ENCODE peak calls at places on chromosome 22, in ten cellular contexts. One of them, this sample, is unnamed.

GRCh38 chr22:46093796-46094195 is 56.5 kb upstream of the PPARA start:
- DNase-seq in A549: no peak
- DNase-seq in suprapubic skin: no peak
- DNase-seq in SK-N-SH: no peak
- DNase-seq in ovary: no peak
- DNase-seq in stomach: no peak
- DNase-seq in tibial nerve: no peak
- DNase-seq in H1: no peak
- DNase-seq in HepG2: no peak
- DNase-seq in transverse colon: no peak
- DNase-seq in this sample: peak; percentile 41

GRCh38 chr22:47408409-47408808 is 646.0 kb downstream of the TBC1D22A start:
- DNase-seq in A549: no peak
- DNase-seq in suprapubic skin: peak; percentile 65
- DNase-seq in SK-N-SH: no peak
- DNase-seq in ovary: no peak
- DNase-seq in stomach: no peak
- DNase-seq in tibial nerve: no peak
- DNase-seq in H1: no peak
- DNase-seq in HepG2: no peak
- DNase-seq in transverse colon: no peak
- DNase-seq in this sample: no peak

GRCh38 chr22:27139935-27140493 is 482.6 kb downstream of the MIAT start:
- DNase-seq in A549: peak; percentile 45
- DNase-seq in suprapubic skin: no peak
- DNase-seq in SK-N-SH: peak; percentile 62
- DNase-seq in ovary: peak; percentile 35
- DNase-seq in stomach: no peak
- DNase-seq in tibial nerve: no peak
- DNase-seq in H1: no peak
- DNase-seq in HepG2: no peak
- DNase-seq in transverse colon: no peak
- DNase-seq in this sample: no peak

GRCh38 chr22:21626073-21626734 is 3.6 kb downstream of the YDJC start:
- DNase-seq in A549: no peak
- DNase-seq in suprapubic skin: no peak
- DNase-seq in SK-N-SH: no peak
- DNase-seq in ovary: no peak
- DNase-seq in stomach: no peak
- DNase-seq in tibial nerve: no peak
- DNase-seq in H1: no peak
- DNase-seq in HepG2: no peak
- DNase-seq in transverse colon: no peak
- DNase-seq in this sample: no peak

GRCh38 chr22:42959472-42960145 is 55.3 kb downstream of the PACSIN2 start:
- DNase-seq in A549: peak; percentile 43
- DNase-seq in suprapubic skin: peak; percentile 60
- DNase-seq in SK-N-SH: peak; percentile 64
- DNase-seq in ovary: no peak
- DNase-seq in stomach: peak; percentile 78
- DNase-seq in tibial nerve: peak; percentile 60
- DNase-seq in H1: no peak
- DNase-seq in HepG2: peak; percentile 92
- DNase-seq in transverse colon: peak; percentile 62
- DNase-seq in this sample: peak; percentile 84

GRCh38 chr22:37843746-37844089 is 416 bp downstream of the ANKRD54 start:
- DNase-seq in A549: no peak
- DNase-seq in suprapubic skin: no peak
- DNase-seq in SK-N-SH: peak; percentile 85
- DNase-seq in ovary: peak; percentile 77
- DNase-seq in stomach: no peak
- DNase-seq in tibial nerve: no peak
- DNase-seq in H1: no peak
- DNase-seq in HepG2: no peak
- DNase-seq in transverse colon: peak; percentile 59
- DNase-seq in this sample: peak; percentile 94

GRCh38 chr22:43829904-43830851 is 18.1 kb upstream of the EFCAB6 start:
- DNase-seq in A549: no peak
- DNase-seq in suprapubic skin: peak; percentile 90
- DNase-seq in SK-N-SH: peak; percentile 62
- DNase-seq in ovary: no peak
- DNase-seq in stomach: no peak
- DNase-seq in tibial nerve: peak; percentile 79
- DNase-seq in H1: no peak
- DNase-seq in HepG2: no peak
- DNase-seq in transverse colon: no peak
- DNase-seq in this sample: peak; percentile 84

GRCh38 chr22:25402501-25403283 is 161.8 kb upstream of the GRK3 start:
- DNase-seq in A549: no peak
- DNase-seq in suprapubic skin: no peak
- DNase-seq in SK-N-SH: no peak
- DNase-seq in ovary: peak; percentile 47
- DNase-seq in stomach: no peak
- DNase-seq in tibial nerve: no peak
- DNase-seq in H1: no peak
- DNase-seq in HepG2: peak; percentile 95
- DNase-seq in transverse colon: peak; percentile 35
- DNase-seq in this sample: no peak

GRCh38 chr22:46047841-46048595 is 71.1 kb upstream of the WNT7B start:
- DNase-seq in A549: no peak
- DNase-seq in suprapubic skin: peak; percentile 79
- DNase-seq in SK-N-SH: no peak
- DNase-seq in ovary: peak; percentile 17
- DNase-seq in stomach: peak; percentile 26
- DNase-seq in tibial nerve: no peak
- DNase-seq in H1: no peak
- DNase-seq in HepG2: no peak
- DNase-seq in transverse colon: peak; percentile 16
- DNase-seq in this sample: no peak

GRCh38 chr22:23073506-23074229 is 3.3 kb downstream of the GNAZ start:
- DNase-seq in A549: no peak
- DNase-seq in suprapubic skin: no peak
- DNase-seq in SK-N-SH: no peak
- DNase-seq in ovary: no peak
- DNase-seq in stomach: no peak
- DNase-seq in tibial nerve: no peak
- DNase-seq in H1: no peak
- DNase-seq in HepG2: no peak
- DNase-seq in transverse colon: no peak
- DNase-seq in this sample: no peak
- H3K4me1 ChIP-seq in A549: peaks cover 7% of the 10 kb centered on the region
- H3K4me1 ChIP-seq in suprapubic skin: peaks cover 20% of the 10 kb centered on the region
- H3K4me1 ChIP-seq in SK-N-SH: peaks cover 48% of the 10 kb centered on the region
- H3K4me1 ChIP-seq in ovary: peaks cover 5% of the 10 kb centered on the region
- H3K4me1 ChIP-seq in stomach: peaks cover 44% of the 10 kb centered on the region
- H3K4me1 ChIP-seq in tibial nerve: peaks cover 21% of the 10 kb centered on the region
- H3K4me1 ChIP-seq in H1: peaks cover 10% of the 10 kb centered on the region
- H3K4me1 ChIP-seq in HepG2: peaks cover 86% of the 10 kb centered on the region
- H3K4me1 ChIP-seq in transverse colon: peaks cover 16% of the 10 kb centered on the region
- H3K4me1 ChIP-seq in this sample: peaks cover 32% of the 10 kb centered on the region

GRCh38 chr22:50443202-50443601 is 31.6 kb downstream of the SBF1 start:
- DNase-seq in A549: no peak
- DNase-seq in suprapubic skin: no peak
- DNase-seq in SK-N-SH: no peak
- DNase-seq in ovary: no peak
- DNase-seq in stomach: no peak
- DNase-seq in tibial nerve: no peak
- DNase-seq in H1: no peak
- DNase-seq in HepG2: no peak
- DNase-seq in transverse colon: no peak
- DNase-seq in this sample: peak; percentile 74
- TF ChIP-seq EP300 in A549: no peak
- TF ChIP-seq EP300 in suprapubic skin: no peak
- TF ChIP-seq EP300 in SK-N-SH: no peak
- TF ChIP-seq EP300 in ovary: no peak
- TF ChIP-seq EP300 in stomach: no peak
- TF ChIP-seq EP300 in tibial nerve: no peak
- TF ChIP-seq EP300 in H1: no peak
- TF ChIP-seq EP300 in HepG2: no peak
- TF ChIP-seq EP300 in transverse colon: no peak
- TF ChIP-seq EP300 in this sample: no peak

GRCh38 chr22:36220457-36220921 is 18.8 kb downstream of the APOL2 start:
- DNase-seq in A549: no peak
- DNase-seq in suprapubic skin: no peak
- DNase-seq in SK-N-SH: no peak
- DNase-seq in ovary: no peak
- DNase-seq in stomach: no peak
- DNase-seq in tibial nerve: peak; percentile 55
- DNase-seq in H1: no peak
- DNase-seq in HepG2: no peak
- DNase-seq in transverse colon: no peak
- DNase-seq in this sample: no peak
- H3K4me3 ChIP-seq in A549: no peak overlapping the region
- H3K4me3 ChIP-seq in suprapubic skin: peak overlapping the region; percentile 8
- H3K4me3 ChIP-seq in SK-N-SH: no peak overlapping the region
- H3K4me3 ChIP-seq in ovary: no peak overlapping the region
- H3K4me3 ChIP-seq in stomach: no peak overlapping the region
- H3K4me3 ChIP-seq in tibial nerve: no peak overlapping the region
- H3K4me3 ChIP-seq in H1: no peak overlapping the region
- H3K4me3 ChIP-seq in HepG2: no peak overlapping the region
- H3K4me3 ChIP-seq in transverse colon: no peak overlapping the region
- H3K4me3 ChIP-seq in this sample: no peak overlapping the region

GRCh38 chr22:20490941-20491307 is 4.7 kb downstream of the KLHL22 start:
- DNase-seq in A549: no peak
- DNase-seq in suprapubic skin: no peak
- DNase-seq in SK-N-SH: no peak
- DNase-seq in ovary: no peak
- DNase-seq in stomach: no peak
- DNase-seq in tibial nerve: no peak
- DNase-seq in H1: no peak
- DNase-seq in HepG2: no peak
- DNase-seq in transverse colon: no peak
- DNase-seq in this sample: no peak
- H3K4me1 ChIP-seq in A549: peaks cover 6% of the 10 kb centered on the region
- H3K4me1 ChIP-seq in suprapubic skin: peaks cover 19% of the 10 kb centered on the region
- H3K4me1 ChIP-seq in SK-N-SH: peaks cover 3% of the 10 kb centered on the region
- H3K4me1 ChIP-seq in ovary: no peaks in the 10 kb centered on the region
- H3K4me1 ChIP-seq in stomach: peaks cover 12% of the 10 kb centered on the region
- H3K4me1 ChIP-seq in tibial nerve: peaks cover 12% of the 10 kb centered on the region
- H3K4me1 ChIP-seq in H1: peaks cover 8% of the 10 kb centered on the region
- H3K4me1 ChIP-seq in HepG2: peaks cover 22% of the 10 kb centered on the region
- H3K4me1 ChIP-seq in transverse colon: peaks cover 10% of the 10 kb centered on the region
- H3K4me1 ChIP-seq in this sample: peaks cover 13% of the 10 kb centered on the region

GRCh38 chr22:48953103-48953720 is 874.5 kb downstream of the BRD1 start:
- DNase-seq in A549: no peak
- DNase-seq in suprapubic skin: no peak
- DNase-seq in SK-N-SH: no peak
- DNase-seq in ovary: no peak
- DNase-seq in stomach: no peak
- DNase-seq in tibial nerve: no peak
- DNase-seq in H1: peak; percentile 10
- DNase-seq in HepG2: no peak
- DNase-seq in transverse colon: no peak
- DNase-seq in this sample: no peak

GRCh38 chr22:48953830-48954229 is 873.8 kb downstream of the BRD1 start:
- DNase-seq in A549: no peak
- DNase-seq in suprapubic skin: no peak
- DNase-seq in SK-N-SH: no peak
- DNase-seq in ovary: no peak
- DNase-seq in stomach: peak; percentile 14
- DNase-seq in tibial nerve: no peak
- DNase-seq in H1: peak; percentile 14
- DNase-seq in HepG2: no peak
- DNase-seq in transverse colon: no peak
- DNase-seq in this sample: peak; percentile 17

GRCh38 chr22:48955351-48956311 is 872.0 kb downstream of the BRD1 start:
- DNase-seq in A549: no peak
- DNase-seq in suprapubic skin: peak; percentile 74
- DNase-seq in SK-N-SH: no peak
- DNase-seq in ovary: no peak
- DNase-seq in stomach: peak; percentile 21
- DNase-seq in tibial nerve: no peak
- DNase-seq in H1: peak; percentile 42
- DNase-seq in HepG2: no peak
- DNase-seq in transverse colon: peak; percentile 4
- DNase-seq in this sample: peak; percentile 72

GRCh38 chr22:48952256-48953102 is 875.2 kb downstream of the BRD1 start:
- DNase-seq in A549: no peak
- DNase-seq in suprapubic skin: no peak
- DNase-seq in SK-N-SH: no peak
- DNase-seq in ovary: no peak
- DNase-seq in stomach: peak; percentile 10
- DNase-seq in tibial nerve: no peak
- DNase-seq in H1: peak; percentile 29
- DNase-seq in HepG2: no peak
- DNase-seq in transverse colon: no peak
- DNase-seq in this sample: peak; percentile 44

DNA sequence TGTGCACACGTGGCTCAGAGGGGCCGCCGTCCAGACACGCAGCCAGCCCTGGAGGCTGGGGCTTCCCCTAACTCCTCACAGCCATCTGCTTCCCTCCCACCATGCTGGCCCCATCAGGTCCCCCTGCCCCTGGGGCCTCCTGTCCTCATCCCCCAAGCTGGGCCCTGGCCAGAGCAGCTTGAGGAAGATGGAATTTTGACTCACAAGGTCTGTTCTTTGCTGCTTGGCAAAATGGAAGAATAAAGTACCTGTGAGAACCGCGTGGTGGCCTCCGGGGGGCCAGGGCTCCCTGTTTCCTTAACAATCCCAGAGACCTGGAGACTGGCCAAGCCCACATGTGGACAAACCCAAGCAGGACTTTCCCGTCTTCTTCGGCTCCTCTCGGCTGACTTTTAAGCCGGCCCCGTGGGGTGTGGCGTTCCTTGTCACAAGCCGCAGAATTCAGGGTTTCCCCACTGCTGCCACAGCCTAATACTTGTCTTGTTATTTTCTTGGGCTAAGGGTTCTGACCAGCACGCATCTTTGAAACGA is 872.8 kb downstream of the BRD1 start:
- DNase-seq in A549: no peak
- DNase-seq in suprapubic skin: peak; percentile 80
- DNase-seq in SK-N-SH: no peak
- DNase-seq in ovary: no peak
- DNase-seq in stomach: peak; percentile 25
- DNase-seq in tibial nerve: no peak
- DNase-seq in H1: no peak
- DNase-seq in HepG2: no peak
- DNase-seq in transverse colon: peak; percentile 3
- DNase-seq in this sample: peak; percentile 38
- TF ChIP-seq EP300 in A549: no peak
- TF ChIP-seq EP300 in suprapubic skin: no peak
- TF ChIP-seq EP300 in SK-N-SH: no peak
- TF ChIP-seq EP300 in ovary: no peak
- TF ChIP-seq EP300 in stomach: no peak
- TF ChIP-seq EP300 in tibial nerve: no peak
- TF ChIP-seq EP300 in H1: no peak
- TF ChIP-seq EP300 in HepG2: no peak
- TF ChIP-seq EP300 in transverse colon: no peak
- TF ChIP-seq EP300 in this sample: no peak

DNA sequence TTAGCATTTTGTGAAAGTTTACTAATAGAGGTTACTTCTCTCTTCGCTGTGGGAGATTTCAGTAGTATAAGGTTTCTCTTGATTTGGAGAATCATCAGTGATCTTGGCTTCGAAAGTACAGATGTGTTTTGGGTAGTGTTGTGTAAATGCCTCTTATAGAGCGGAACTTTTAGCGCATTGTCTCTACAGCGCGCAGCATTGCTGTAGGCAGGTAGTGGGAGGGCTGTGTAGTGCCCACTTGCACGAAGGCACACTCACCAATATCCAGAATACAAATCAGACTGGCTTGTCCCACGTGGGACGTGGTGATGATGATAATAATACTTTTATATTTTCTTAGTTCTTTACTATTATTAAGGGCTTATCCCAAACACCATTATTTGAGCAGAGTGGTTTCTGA is 51.4 kb downstream of the FAM83F start:
- DNase-seq in A549: no peak
- DNase-seq in suprapubic skin: no peak
- DNase-seq in SK-N-SH: no peak
- DNase-seq in ovary: no peak
- DNase-seq in stomach: no peak
- DNase-seq in tibial nerve: no peak
- DNase-seq in H1: no peak
- DNase-seq in HepG2: no peak
- DNase-seq in transverse colon: no peak
- DNase-seq in this sample: no peak
- H3K4me3 ChIP-seq in A549: no peak overlapping the region
- H3K4me3 ChIP-seq in suprapubic skin: peak overlapping the region; percentile 84
- H3K4me3 ChIP-seq in SK-N-SH: peak overlapping the region; percentile 72
- H3K4me3 ChIP-seq in ovary: no peak overlapping the region
- H3K4me3 ChIP-seq in stomach: peak overlapping the region; percentile 80
- H3K4me3 ChIP-seq in tibial nerve: no peak overlapping the region
- H3K4me3 ChIP-seq in H1: no peak overlapping the region
- H3K4me3 ChIP-seq in HepG2: peak overlapping the region; percentile 73
- H3K4me3 ChIP-seq in transverse colon: peak overlapping the region; percentile 74
- H3K4me3 ChIP-seq in this sample: peak overlapping the region; percentile 96

This sample was measured in upper lobe of left lung.